ENCODE peak calls at places on chromosomes 16 and 17, in seven cellular contexts. G is T47D, M is SK-N-SH, R is HCT116, P is K562, L is H1, Q is GM12878. X is an unnamed sample.

GRCh38 chr16:85650864-85651811 is 37.6 kb downstream of the GINS2 start:
- DNase-seq in G (no peak), M (peak), R (no peak), P (no peak), L (no peak), Q (no peak), X (no peak)

GRCh38 chr17:44310188-44310587 is 1.8 kb downstream of the RUNDC3A start:
- DNase-seq in G (no peak), M (no peak), R (no peak), P (no peak), L (no peak), Q (no peak), X (no peak)

GRCh38 chr16:20023190-20023589 is 50.5 kb downstream of the GPR139 start:
- DNase-seq in G (peak), M (no peak), R (no peak), P (peak), L (no peak), Q (no peak), X (peak)

GRCh38 chr16:85485379-85485778 is 127.7 kb upstream of the GSE1 start:
- DNase-seq in G (no peak), M (no peak), R (no peak), P (no peak), L (no peak), Q (no peak), X (no peak)

GRCh38 chr17:5254903-5255521 is 20.4 kb upstream of the SCIMP start:
- DNase-seq in G (peak), M (no peak), R (no peak), P (no peak), L (no peak), Q (no peak), X (no peak)

GRCh38 chr17:48144976-48145798 is 37.6 kb downstream of the SNX11 start:
- DNase-seq in G (no peak), M (no peak), R (no peak), P (no peak), L (no peak), Q (no peak), X (no peak)

GRCh38 chr17:42399948-42400843 is 12.0 kb upstream of the STAT3 start:
- DNase-seq in G (no peak), M (no peak), R (no peak), P (no peak), L (no peak), Q (no peak), X (no peak)

GRCh38 chr17:62319846-62320245 is 60.5 kb upstream of the EFCAB3 start:
- DNase-seq in G (no peak), M (no peak), R (no peak), P (no peak), L (no peak), Q (no peak), X (no peak)

GRCh38 chr17:48100591-48101011 is 677 bp downstream of the CBX1 start:
- DNase-seq in G (peak), M (peak), R (peak), P (peak), L (peak), Q (no peak), X (peak)

GRCh38 chr16:14015948-14016347 is 55.2 kb upstream of the MRTFB start:
- DNase-seq in G (no peak), M (no peak), R (no peak), P (no peak), L (no peak), Q (no peak), X (no peak)

GRCh38 chr16:48479955-48480354 is 94.7 kb upstream of the SIAH1 start:
- DNase-seq in G (no peak), M (no peak), R (no peak), P (no peak), L (no peak), Q (no peak), X (peak)

GRCh38 chr16:85061566-85061965 is 34.0 kb downstream of the KIAA0513 start:
- DNase-seq in G (no peak), M (no peak), R (no peak), P (no peak), L (no peak), Q (no peak), X (no peak)

GRCh38 chr16:2860826-2861567 is 3.0 kb upstream of the PRSS22 start:
- DNase-seq in G (peak), M (no peak), R (no peak), P (peak), L (no peak), Q (no peak), X (no peak)
- TF ChIP-seq JUND in G (no peak), M (no peak), R (no peak), P (no peak), L (no peak), Q (no peak), X (no peak)

GRCh38 chr17:40616592-40616991 is 31.0 kb downstream of the SMARCE1 start:
- DNase-seq in G (no peak), M (no peak), R (no peak), P (no peak), L (no peak), Q (no peak), X (no peak)

GRCh38 chr17:40615295-40615988 is 32.2 kb downstream of the SMARCE1 start:
- DNase-seq in G (peak), M (peak), R (peak), P (peak), L (peak), Q (peak), X (peak)

GRCh38 chr17:40618754-40619625 is 28.6 kb downstream of the SMARCE1 start:
- DNase-seq in G (peak), M (no peak), R (no peak), P (no peak), L (no peak), Q (no peak), X (peak)

GRCh38 chr17:40615989-40616476 is 31.6 kb downstream of the SMARCE1 start:
- DNase-seq in G (no peak), M (no peak), R (no peak), P (no peak), L (no peak), Q (no peak), X (no peak)

DNA sequence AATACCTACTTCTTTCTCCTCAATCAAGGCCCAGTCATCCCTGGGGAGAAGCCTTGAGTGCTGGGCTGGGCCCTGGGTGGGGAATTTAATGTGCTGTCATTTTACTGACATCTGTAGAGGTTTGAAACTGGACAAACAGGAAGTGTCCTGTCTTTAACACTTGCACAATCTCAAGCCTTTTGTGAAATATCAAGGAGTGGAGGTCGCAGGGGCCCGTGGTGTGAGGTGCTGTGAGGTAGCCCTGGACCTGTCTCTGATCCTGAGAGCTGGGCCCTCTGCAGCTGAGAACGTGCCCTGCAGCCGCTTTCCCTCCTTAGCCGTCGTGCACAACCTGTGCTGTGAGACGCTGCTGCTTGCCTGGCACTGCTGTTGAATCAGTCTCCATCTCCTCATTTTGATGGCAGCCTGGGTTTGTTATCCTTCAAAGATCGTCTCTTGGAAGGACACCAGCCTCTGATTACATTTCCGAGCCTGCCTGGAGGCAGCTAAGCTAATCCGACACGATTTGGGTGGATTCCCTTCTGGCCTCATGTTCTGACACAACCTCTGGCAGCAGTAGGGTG is 29.9 kb downstream of the SMARCE1 start:
- DNase-seq in G (peak), M (peak), R (no peak), P (no peak), L (no peak), Q (no peak), X (peak)
- TF ChIP-seq JUND in G (peak), M (no peak), R (no peak), P (no peak), L (no peak), Q (no peak), X (no peak)

GRCh38 chr17:2174048-2174447 is 119.1 kb downstream of the HIC1 start:
- DNase-seq in G (no peak), M (no peak), R (no peak), P (no peak), L (no peak), Q (no peak), X (no peak)

GRCh38 chr17:2170023-2170422 is 115.1 kb downstream of the HIC1 start:
- DNase-seq in G (peak), M (no peak), R (no peak), P (peak), L (no peak), Q (no peak), X (peak)

GRCh38 chr17:2173005-2173404 is 118.1 kb downstream of the HIC1 start:
- DNase-seq in G (no peak), M (no peak), R (no peak), P (no peak), L (no peak), Q (no peak), X (no peak)

GRCh38 chr17:2172447-2172938 is 117.6 kb downstream of the HIC1 start:
- DNase-seq in G (no peak), M (no peak), R (no peak), P (no peak), L (no peak), Q (no peak), X (no peak)

DNA sequence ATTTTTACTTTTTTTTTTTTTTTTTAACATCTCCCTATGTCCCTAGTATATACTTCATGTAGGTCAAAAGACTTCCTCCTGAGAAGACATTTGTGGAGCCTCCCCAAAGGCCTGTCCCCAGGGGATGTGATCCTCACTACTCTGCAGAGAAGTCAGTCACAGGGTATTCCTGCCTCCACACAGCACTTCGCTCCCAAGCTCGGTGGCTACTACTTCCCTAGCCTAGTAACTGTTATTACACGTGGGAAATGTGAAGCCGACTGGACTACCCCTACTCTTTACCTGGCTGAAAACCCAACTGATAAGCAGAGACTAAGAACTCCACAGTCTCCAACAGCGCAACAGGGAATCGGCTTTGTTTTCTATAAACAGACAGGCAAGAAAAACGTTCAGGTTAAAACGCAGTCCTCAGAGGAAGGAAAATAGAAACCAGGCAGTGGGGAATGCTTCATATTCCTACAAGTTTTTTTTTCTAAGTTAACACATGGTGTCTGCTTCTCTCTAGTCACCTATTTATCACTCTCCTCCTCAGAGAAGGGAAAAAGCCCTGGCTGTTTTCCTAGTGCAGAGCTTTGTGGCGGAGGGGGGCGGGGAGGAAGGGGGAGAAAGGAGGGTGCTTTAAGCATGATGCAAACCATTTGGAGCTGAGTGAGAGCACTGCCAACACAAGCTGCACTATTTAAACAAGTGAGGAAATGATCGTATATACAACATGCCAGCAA is 117.0 kb downstream of the HIC1 start:
- DNase-seq in G (no peak), M (no peak), R (no peak), P (no peak), L (no peak), Q (no peak), X (peak)
- TF ChIP-seq JUND in G (no peak), M (peak), R (no peak), P (no peak), L (no peak), Q (no peak), X (no peak)

GRCh38 chr17:6554336-6554735 is 2.0 kb downstream of the PITPNM3 start:
- DNase-seq in G (no peak), M (no peak), R (no peak), P (no peak), L (no peak), Q (no peak), X (no peak)

GRCh38 chr17:6556121-6557039 is at the start of gene PITPNM3:
- DNase-seq in G (no peak), M (peak), R (no peak), P (no peak), L (no peak), Q (no peak), X (no peak)

GRCh38 chr17:6557040-6557438 is 684 bp upstream of the PITPNM3 start:
- DNase-seq in G (no peak), M (no peak), R (no peak), P (no peak), L (no peak), Q (no peak), X (no peak)

GRCh38 chr17:6555331-6556120 is 829 bp downstream of the PITPNM3 start:
- DNase-seq in G (no peak), M (peak), R (no peak), P (no peak), L (no peak), Q (no peak), X (no peak)

GRCh38 chr17:6554871-6555330 is 1.5 kb downstream of the PITPNM3 start:
- DNase-seq in G (no peak), M (peak), R (no peak), P (no peak), L (no peak), Q (no peak), X (no peak)
- TF ChIP-seq JUND in G (no peak), M (no peak), R (no peak), P (no peak), L (no peak), Q (no peak), X (no peak)

X was measured in HepG2.